ENCODE peak calls at places on chromosomes 16 and 17, in eight cellular contexts. Z, Q, T, P, L, X, R and F are unnamed samples.

GRCh38 chr16:65201446-65202010 is 79.7 kb upstream of the CDH11 start:
- DNase-seq in Z (no peak), Q (no peak), T (no peak), P (no peak), L (no peak), X (no peak), R (no peak), F (no peak)

GRCh38 chr16:89116341-89117238 is 22.9 kb downstream of the ACSF3 start:
- DNase-seq in Z (no peak), Q (no peak), T (no peak), P (no peak), L (peak; percentile 9), X (no peak), R (no peak), F (no peak)

GRCh38 chr17:79500738-79501533 is 109.9 kb downstream of the RBFOX3 start:
- DNase-seq in Z (no peak), Q (no peak), T (no peak), P (no peak), L (no peak), X (no peak), R (no peak), F (no peak)

GRCh38 chr17:82205720-82206508 is 6.7 kb downstream of the CCDC57 start:
- DNase-seq in Z (peak; percentile 59), Q (peak; percentile 80), T (peak; percentile 64), P (peak; percentile 90), L (peak; percentile 80), X (peak; percentile 76), R (peak; percentile 60), F (no peak)

GRCh38 chr16:89491238-89491869 is 993 bp upstream of the ANKRD11 start:
- DNase-seq in Z (no peak), Q (no peak), T (no peak), P (no peak), L (no peak), X (no peak), R (peak; percentile 9), F (no peak)

GRCh38 chr16:81003610-81004460 is 2.9 kb downstream of the CMC2 start:
- DNase-seq in Z (no peak), Q (no peak), T (no peak), P (peak; percentile 8), L (no peak), X (peak; percentile 29), R (no peak), F (no peak)

GRCh38 chr17:81409190-81409935 is 14.1 kb downstream of the BAHCC1 start:
- DNase-seq in Z (no peak), Q (peak; percentile 86), T (no peak), P (no peak), L (no peak), X (no peak), R (peak; percentile 60), F (no peak)

GRCh38 chr16:10992797-10993196 is 48.4 kb downstream of the CLEC16A start:
- DNase-seq in Z (no peak), Q (no peak), T (no peak), P (peak; percentile 91), L (no peak), X (peak; percentile 61), R (no peak), F (no peak)

GRCh38 chr17:59155439-59156177 is at the start of gene PRR11:
- DNase-seq in Z (peak; percentile 100), Q (peak; percentile 100), T (peak; percentile 100), P (peak; percentile 100), L (peak; percentile 16), X (peak; percentile 95), R (peak; percentile 100), F (peak; percentile 81)

GRCh38 chr16:53530046-53530445 is 27.0 kb upstream of the AKTIP start:
- DNase-seq in Z (no peak), Q (peak; percentile 2), T (no peak), P (no peak), L (no peak), X (no peak), R (peak; percentile 60), F (no peak)

GRCh38 chr17:33667671-33668070 is 374.6 kb upstream of the ASIC2 start:
- DNase-seq in Z (no peak), Q (no peak), T (no peak), P (no peak), L (peak; percentile 41), X (no peak), R (no peak), F (no peak)

GRCh38 chr17:83128306-83129240 is 49.2 kb downstream of the METRNL start:
- DNase-seq in Z (no peak), Q (no peak), T (no peak), P (no peak), L (no peak), X (no peak), R (no peak), F (no peak)

GRCh38 chr17:47742319-47743181 is 9.5 kb downstream of the TBX21 start:
- DNase-seq in Z (no peak), Q (no peak), T (no peak), P (no peak), L (peak; percentile 43), X (no peak), R (peak; percentile 35), F (peak; percentile 38)

GRCh38 chr17:35023538-35023937 is 40.0 kb downstream of the RFFL start:
- DNase-seq in Z (no peak), Q (no peak), T (no peak), P (no peak), L (no peak), X (no peak), R (no peak), F (no peak)

GRCh38 chr16:89841275-89841674 is 13.0 kb downstream of the SPIRE2 start:
- DNase-seq in Z (no peak), Q (no peak), T (no peak), P (no peak), L (peak; percentile 52), X (no peak), R (no peak), F (no peak)